ENCODE peak calls at places on chromosomes 12 and 14, in six cellular contexts. U is fibroblast of the conjunctiva; F is stimulated activated CD8-positive, alpha-beta memory T cell treated with anti-CD3 and anti-CD28 coated beads, Interleukin-12 subunit alpha, Interleukin-12 subunit beta, amount 100 ng/mL, for 1 hour; R is fibroblast of the aortic adventitia; K is stomach; Y is natural killer cell treated with Interleukin-12 subunit alpha and Interleukin-12 subunit beta and Interleukin-15 and Interleukin-18, amount 100 ng/mL, for 72 hours. C is an unnamed sample.

GRCh38 chr12:2393996-2394395 is 341.2 kb downstream of the CACNA1C start:
- DNase-seq in U (no peak), F (no peak), R (peak), K (no peak), Y (no peak), C (no peak)

GRCh38 chr14:38425324-38425976 is 169.6 kb upstream of the CLEC14A start:
- DNase-seq in U (no peak), F (no peak), R (no peak), K (no peak), Y (no peak), C (no peak)

GRCh38 chr14:41986726-41987125 is 380.1 kb downstream of the LRFN5 start:
- DNase-seq in U (no peak), F (no peak), R (peak), K (no peak), Y (no peak), C (no peak)

GRCh38 chr14:98189521-98189920 is 1082.5 kb downstream of the BCL11B start:
- DNase-seq in U (no peak), F (no peak), R (no peak), K (no peak), Y (no peak), C (no peak)

GRCh38 chr14:76375484-76375883 is 453 bp upstream of the ESRRB start:
- DNase-seq in U (no peak), F (no peak), R (no peak), K (no peak), Y (no peak), C (no peak)

GRCh38 chr14:65035049-65035448 is 48.4 kb downstream of the FNTB start:
- DNase-seq in U (peak), F (no peak), R (peak), K (peak), Y (no peak), C (peak)

GRCh38 chr14:22555573-22556011 is 33.4 kb downstream of the DAD1 start:
- DNase-seq in U (no peak), F (no peak), R (no peak), K (no peak), Y (peak), C (no peak)

GRCh38 chr12:120696599-120696998 is 9.7 kb downstream of the MLEC start:
- DNase-seq in U (no peak), F (no peak), R (no peak), K (no peak), Y (no peak), C (no peak)

GRCh38 chr12:3020399-3020798 is 56.8 kb upstream of the TSPAN9 start:
- DNase-seq in U (no peak), F (no peak), R (no peak), K (no peak), Y (no peak), C (no peak)

GRCh38 chr12:119729871-119730270 is 61.9 kb downstream of the PRKAB1 start:
- DNase-seq in U (no peak), F (no peak), R (no peak), K (no peak), Y (no peak), C (no peak)

GRCh38 chr12:54588110-54588831 is at the start of gene PPP1R1A:
- DNase-seq in U (no peak), F (no peak), R (no peak), K (peak), Y (no peak), C (no peak)

GRCh38 chr14:101965796-101966718 is 1.7 kb downstream of the DYNC1H1 start:
- DNase-seq in U (no peak), F (no peak), R (peak), K (no peak), Y (no peak), C (peak)

C was measured in myocyte.